ENCODE peak calls at places on chromosomes 3 and 15, in seven cellular contexts. R, O, D, B, P, N and U are unnamed samples.

GRCh38 chr3:127733781-127734180 is 61.0 kb downstream of the ABTB1 start:
- DNase-seq in R (no peak), O (no peak), D (no peak), B (no peak), P (no peak), N (no peak), U (no peak)

GRCh38 chr3:115704661-115705338 is 81.5 kb downstream of the GAP43 start:
- DNase-seq in R (no peak), O (no peak), D (no peak), B (no peak), P (no peak), N (no peak), U (no peak)

GRCh38 chr3:102532901-102533300 is 98.1 kb downstream of the ZPLD1 start:
- DNase-seq in R (no peak), O (no peak), D (no peak), B (no peak), P (no peak), N (no peak), U (peak; percentile 65)

GRCh38 chr3:34229871-34230270 is 431.4 kb downstream of the PDCD6IP start:
- DNase-seq in R (no peak), O (no peak), D (no peak), B (peak; percentile 5), P (no peak), N (no peak), U (no peak)

GRCh38 chr3:71771126-71771525 is 13.8 kb downstream of the PROK2 start:
- DNase-seq in R (no peak), O (no peak), D (no peak), B (no peak), P (no peak), N (no peak), U (no peak)

GRCh38 chr15:65414841-65415621 is 7.7 kb downstream of the IGDCC4 start:
- DNase-seq in R (peak; percentile 71), O (no peak), D (no peak), B (no peak), P (no peak), N (no peak), U (no peak)

GRCh38 chr15:80405554-80405850 is 1.3 kb downstream of the ARNT2 start:
- DNase-seq in R (no peak), O (no peak), D (no peak), B (no peak), P (no peak), N (no peak), U (no peak)

GRCh38 chr3:38707730-38708129 is 58.2 kb upstream of the SCN5A start:
- DNase-seq in R (no peak), O (no peak), D (no peak), B (no peak), P (no peak), N (peak; percentile 40), U (peak; percentile 15)

GRCh38 chr3:39107874-39108308 is 411 bp downstream of the TTC21A start:
- DNase-seq in R (no peak), O (no peak), D (no peak), B (no peak), P (no peak), N (no peak), U (no peak)

GRCh38 chr3:130341388-130341787 is 4.1 kb upstream of the COL6A5 start:
- DNase-seq in R (no peak), O (no peak), D (no peak), B (no peak), P (no peak), N (no peak), U (peak; percentile 2)

GRCh38 chr3:175075269-175075668 is 216.1 kb downstream of the NAALADL2 start:
- DNase-seq in R (no peak), O (no peak), D (no peak), B (no peak), P (no peak), N (no peak), U (no peak)

DNA sequence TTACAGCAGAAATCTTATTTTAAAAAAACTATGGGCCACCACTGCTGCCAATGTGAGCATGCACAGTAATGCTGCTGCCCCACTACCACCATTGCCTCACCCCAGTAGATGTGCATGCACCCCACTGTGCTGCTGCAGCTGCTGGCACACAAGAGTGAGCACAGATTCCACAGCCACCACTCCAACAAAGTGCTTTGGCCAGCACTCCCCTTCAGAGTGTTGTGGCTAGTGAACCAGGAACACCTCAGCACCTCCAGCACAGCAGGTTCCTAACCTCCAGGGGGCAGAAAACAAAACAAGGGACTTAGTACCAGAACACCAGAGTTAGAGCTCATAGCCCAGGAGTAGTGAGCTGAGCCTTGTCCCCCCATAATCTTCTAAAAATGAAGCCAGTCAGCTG is 629.6 kb downstream of the PYDC2 start:
- DNase-seq in R (no peak), O (peak; percentile 24), D (no peak), B (no peak), P (no peak), N (no peak), U (peak; percentile 3)
- TF ChIP-seq MAX in R (no peak), O (no peak), D (no peak), B (no peak), P (no peak), N (no peak), U (no peak)

GRCh38 chr3:28053759-28054158 is 187.7 kb upstream of the CMC1 start:
- DNase-seq in R (peak; percentile 20), O (peak; percentile 75), D (no peak), B (no peak), P (no peak), N (no peak), U (no peak)

GRCh38 chr3:28057548-28057947 is 183.9 kb upstream of the CMC1 start:
- DNase-seq in R (no peak), O (no peak), D (no peak), B (no peak), P (no peak), N (no peak), U (no peak)
- H3K4me3 ChIP-seq in R (no peak overlapping the region), O (no peak overlapping the region), D (no peak overlapping the region), B (no peak overlapping the region), P (no peak overlapping the region), N (no peak overlapping the region), U (no peak overlapping the region)

DNA sequence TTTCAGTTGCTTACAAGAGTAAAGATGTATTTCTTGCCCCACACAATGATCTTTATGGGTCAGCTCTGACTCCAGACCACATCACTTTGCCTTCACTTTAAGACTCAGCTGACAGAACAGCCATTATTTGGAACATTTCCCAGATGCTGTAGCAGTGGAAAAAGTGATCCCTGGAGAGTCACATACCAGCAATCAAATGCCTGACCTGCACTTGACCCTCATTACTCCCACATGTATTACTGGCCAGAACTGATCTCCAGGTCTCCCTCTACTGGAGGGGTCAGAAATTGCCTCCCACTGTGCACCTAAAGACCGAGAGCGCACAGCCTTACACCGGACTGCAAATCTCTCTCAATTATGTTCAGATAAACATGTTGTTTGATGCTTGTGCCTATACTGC is 88.6 kb upstream of the ZNF385D start:
- DNase-seq in R (no peak), O (no peak), D (no peak), B (no peak), P (no peak), N (peak; percentile 34), U (peak; percentile 24)
- TF ChIP-seq MAX in R (no peak), O (no peak), D (no peak), B (no peak), P (no peak), N (no peak), U (no peak)

GRCh38 chr3:42406727-42407450 is 3.5 kb downstream of the LYZL4 start:
- DNase-seq in R (no peak), O (no peak), D (no peak), B (no peak), P (no peak), N (no peak), U (no peak)
- H3K4me3 ChIP-seq in R (no peak overlapping the region), O (no peak overlapping the region), D (no peak overlapping the region), B (no peak overlapping the region), P (no peak overlapping the region), N (no peak overlapping the region), U (no peak overlapping the region)